ENCODE peak calls at places on chromosomes 7 and 10, in seven cellular contexts. Z is CD4-positive, CD25-positive, alpha-beta regulatory T cell; G is lower lobe of right lung; X is osteocyte; N is ELR; A is foreskin keratinocyte; Q is epithelial cell of prostate. D is an unnamed sample.
A peak's percentile ranks its signal among the peaks of the same experiment; 100 is the strongest.

GRCh38 chr10:69048103-69048502 is 39.8 kb upstream of the SRGN start:
- DNase-seq in Q (no peak), X (no peak), Z (no peak), N (peak; percentile 24), G (peak; percentile 78), A (peak; percentile 9), D (no peak)

GRCh38 chr7:113371376-113372043 is 253.2 kb upstream of the SMIM30 start:
- DNase-seq in G (no peak), Q (no peak), A (peak; percentile 14), X (no peak), N (no peak), Z (no peak), D (no peak)

GRCh38 chr10:15211464-15211979 is 43.0 kb upstream of the NMT2 start:
- DNase-seq in A (peak; percentile 64), G (no peak), Z (no peak), N (peak; percentile 95), Q (no peak), X (no peak), D (no peak)

GRCh38 chr7:3683886-3684539 is 383.0 kb downstream of the SDK1 start:
- DNase-seq in Z (no peak), A (no peak), Q (no peak), G (no peak), X (no peak), N (no peak), D (no peak)

GRCh38 chr10:50993817-50994251 is 80.5 kb upstream of the PRKG1 start:
- DNase-seq in X (no peak), N (peak; percentile 45), A (peak; percentile 67), G (peak; percentile 52), Q (no peak), Z (no peak), D (peak; percentile 66)

GRCh38 chr10:91683976-91684375 is 51.1 kb upstream of the PPP1R3C start:
- DNase-seq in X (no peak), G (no peak), N (peak; percentile 97), Q (peak; percentile 74), A (peak; percentile 99), Z (no peak), D (no peak)

GRCh38 chr10:94343159-94343558 is 19.6 kb downstream of the NOC3L start:
- DNase-seq in Z (no peak), G (no peak), A (no peak), X (no peak), Q (no peak), N (peak; percentile 28), D (no peak)

GRCh38 chr10:124956764-124957163 is 14.8 kb downstream of the ZRANB1 start:
- DNase-seq in Z (no peak), X (no peak), Q (no peak), A (no peak), G (no peak), N (no peak), D (no peak)

GRCh38 chr7:26627871-26628270 is 236.5 kb downstream of the SKAP2 start:
- DNase-seq in Q (no peak), N (no peak), Z (no peak), X (peak; percentile 82), G (no peak), A (no peak), D (no peak)

GRCh38 chr10:1486841-1487240 is 250.5 kb downstream of the ADARB2 start:
- DNase-seq in A (no peak), Z (no peak), X (peak; percentile 75), G (no peak), Q (no peak), N (no peak), D (no peak)

GRCh38 chr10:24358022-24358421 is 149.1 kb downstream of the KIAA1217 start:
- DNase-seq in A (no peak), Z (no peak), Q (no peak), G (no peak), N (no peak), X (no peak), D (no peak)

GRCh38 chr7:27897001-27897400 is 157.0 kb downstream of the TAX1BP1 start:
- DNase-seq in G (peak; percentile 56), N (no peak), X (no peak), Z (no peak), A (no peak), Q (no peak), D (no peak)

GRCh38 chr10:126905776-126906703 is 812 bp downstream of the DOCK1 start:
- DNase-seq in N (peak; percentile 58), X (no peak), Z (no peak), G (no peak), A (no peak), Q (no peak), D (peak; percentile 63)

GRCh38 chr7:90900640-90901353 is 304.7 kb downstream of the CDK14 start:
- DNase-seq in X (no peak), N (no peak), A (no peak), Q (no peak), Z (no peak), G (no peak), D (peak; percentile 61)

GRCh38 chr10:75952093-75952492 is 520.7 kb downstream of the LRMDA start:
- DNase-seq in N (no peak), Q (no peak), G (no peak), A (no peak), X (no peak), Z (no peak), D (no peak)

D was measured in DMS53.